ENCODE peak calls at places on chromosomes 16 and 17, in nine cellular contexts. B, M, Y, A, T, L, D, K and U are unnamed samples.

GRCh38 chr16:48353565-48354163 is 31.5 kb downstream of the SIAH1 start:
- DNase-seq in B (no peak), M (peak), Y (peak), A (peak), T (peak), L (peak), D (no peak), K (peak), U (no peak)

GRCh38 chr16:20074089-20074956 is 633 bp upstream of the GPR139 start:
- DNase-seq in B (no peak), M (no peak), Y (no peak), A (no peak), T (no peak), L (no peak), D (no peak), K (no peak), U (no peak)

GRCh38 chr16:76118344-76118743 is 158.9 kb upstream of the CNTNAP4 start:
- DNase-seq in B (no peak), M (no peak), Y (no peak), A (no peak), T (no peak), L (no peak), D (no peak), K (no peak), U (no peak)

GRCh38 chr17:4362141-4362540 is 4.3 kb downstream of the UBE2G1 start:
- DNase-seq in B (no peak), M (no peak), Y (no peak), A (no peak), T (no peak), L (no peak), D (no peak), K (peak), U (no peak)

GRCh38 chr16:66552288-66553143 is at the start of gene CKLF:
- DNase-seq in B (peak), M (peak), Y (peak), A (peak), T (peak), L (peak), D (peak), K (peak), U (no peak)

GRCh38 chr17:61393904-61394629 is 5.6 kb upstream of the TBX2 start:
- DNase-seq in B (no peak), M (no peak), Y (no peak), A (peak), T (no peak), L (peak), D (no peak), K (peak), U (no peak)

GRCh38 chr17:3557768-3558583 is at the start of gene TRPV3:
- DNase-seq in B (no peak), M (no peak), Y (no peak), A (no peak), T (peak), L (no peak), D (no peak), K (peak), U (no peak)

GRCh38 chr16:67857547-67858233 is 10.2 kb upstream of the CENPT start:
- DNase-seq in B (no peak), M (no peak), Y (peak), A (peak), T (peak), L (peak), D (peak), K (peak), U (no peak)

GRCh38 chr16:27366687-27367462 is 35.1 kb upstream of the IL21R start:
- DNase-seq in B (no peak), M (no peak), Y (no peak), A (no peak), T (no peak), L (no peak), D (no peak), K (peak), U (no peak)

GRCh38 chr17:15513058-15513858 is 45.8 kb upstream of the CDRT4 start:
- DNase-seq in B (no peak), M (no peak), Y (peak), A (peak), T (no peak), L (no peak), D (no peak), K (peak), U (no peak)

GRCh38 chr16:27398894-27399853 is 2.8 kb upstream of the IL21R start:
- DNase-seq in B (no peak), M (no peak), Y (no peak), A (no peak), T (no peak), L (no peak), D (no peak), K (no peak), U (no peak)

GRCh38 chr17:77458202-77459017 is 317.6 kb downstream of the SEC14L1 start:
- DNase-seq in B (no peak), M (no peak), Y (no peak), A (no peak), T (no peak), L (no peak), D (no peak), K (no peak), U (no peak)

GRCh38 chr17:39225974-39226683 is 384 bp upstream of the STAC2 start:
- DNase-seq in B (peak), M (peak), Y (peak), A (peak), T (peak), L (peak), D (peak), K (peak), U (no peak)

GRCh38 chr17:19333736-19334290 is 28.7 kb downstream of the B9D1 start:
- DNase-seq in B (no peak), M (no peak), Y (no peak), A (no peak), T (peak), L (no peak), D (no peak), K (no peak), U (no peak)

GRCh38 chr16:81335669-81336068 is 20.9 kb downstream of the GAN start:
- DNase-seq in B (no peak), M (no peak), Y (no peak), A (no peak), T (no peak), L (no peak), D (no peak), K (no peak), U (no peak)

GRCh38 chr17:57404073-57404472 is 147.8 kb downstream of the MSI2 start:
- DNase-seq in B (no peak), M (no peak), Y (no peak), A (no peak), T (no peak), L (no peak), D (no peak), K (no peak), U (no peak)
- TF ChIP-seq CTCF in B (peak), M (no peak), Y (no peak), A (no peak), T (peak), L (peak), D (no peak), K (no peak), U (no peak)

DNA sequence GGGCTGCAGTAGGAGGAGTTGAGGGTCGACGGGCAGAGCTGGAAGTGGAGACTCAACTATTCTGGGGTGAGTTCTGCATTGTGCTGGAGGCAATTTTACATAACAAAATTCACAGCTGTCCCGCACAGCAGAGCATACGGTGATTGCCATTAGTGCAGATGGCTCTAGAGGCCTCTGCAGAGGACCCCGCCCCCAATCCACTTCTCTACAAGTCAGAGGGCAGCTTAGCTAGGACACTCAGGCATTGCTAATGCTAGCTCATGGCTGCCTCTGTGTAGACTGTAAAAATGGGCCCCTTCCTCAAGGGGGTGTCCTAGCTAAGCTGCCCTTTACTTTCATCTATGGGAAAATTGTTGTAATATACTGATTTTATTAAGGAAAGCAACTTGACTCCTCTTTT is 18.4 kb upstream of the POLR3E start:
- DNase-seq in B (peak), M (no peak), Y (no peak), A (no peak), T (peak), L (no peak), D (no peak), K (no peak), U (no peak)
- TF ChIP-seq CTCF in B (no peak), M (no peak), Y (no peak), A (no peak), T (no peak), L (no peak), D (no peak), K (no peak), U (no peak)

GRCh38 chr17:75654176-75654575 is 12.8 kb downstream of the RECQL5 start:
- DNase-seq in B (no peak), M (no peak), Y (no peak), A (no peak), T (no peak), L (peak), D (no peak), K (peak), U (no peak)
- TF ChIP-seq CTCF in B (no peak), M (no peak), Y (no peak), A (peak), T (no peak), L (no peak), D (peak), K (no peak), U (no peak)

DNA sequence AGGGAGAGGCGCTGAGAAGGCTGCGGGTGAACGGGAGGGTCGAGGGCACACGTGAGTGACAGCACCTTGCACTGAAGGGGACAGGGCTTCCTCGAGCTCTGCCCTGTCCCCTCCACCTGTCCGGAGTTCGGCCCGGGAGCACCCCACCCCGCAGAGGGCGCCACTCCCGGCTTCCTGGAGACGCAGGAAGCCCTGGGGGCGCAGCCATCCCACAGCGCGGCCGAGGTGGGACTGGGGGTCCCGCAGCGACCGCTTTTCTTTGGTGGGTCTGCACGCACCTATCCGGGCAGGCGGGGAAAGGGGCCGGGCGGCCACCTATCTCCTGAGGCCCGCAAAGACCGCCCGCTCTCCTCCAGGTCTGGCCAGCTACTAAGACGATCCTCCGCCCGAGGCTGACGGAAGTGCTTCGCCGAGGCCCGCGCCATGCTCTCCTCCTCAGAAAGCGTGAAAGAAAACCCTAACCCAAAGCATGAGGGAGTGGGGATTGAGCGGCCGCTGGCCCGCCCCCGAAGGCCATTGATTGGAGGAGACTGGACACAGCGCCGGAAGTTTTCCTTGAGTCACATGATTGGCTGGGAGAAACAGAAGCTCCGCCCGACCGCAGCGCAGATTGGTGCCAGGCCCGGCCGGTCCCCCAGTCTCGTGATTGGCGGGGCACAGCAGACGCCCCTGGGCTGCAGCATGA is 34.4 kb downstream of the DDX19A start:
- DNase-seq in B (peak), M (peak), Y (peak), A (peak), T (peak), L (peak), D (peak), K (peak), U (peak)
- TF ChIP-seq CTCF in B (no peak), M (peak), Y (peak), A (peak), T (peak), L (peak), D (peak), K (peak), U (peak)

DNA sequence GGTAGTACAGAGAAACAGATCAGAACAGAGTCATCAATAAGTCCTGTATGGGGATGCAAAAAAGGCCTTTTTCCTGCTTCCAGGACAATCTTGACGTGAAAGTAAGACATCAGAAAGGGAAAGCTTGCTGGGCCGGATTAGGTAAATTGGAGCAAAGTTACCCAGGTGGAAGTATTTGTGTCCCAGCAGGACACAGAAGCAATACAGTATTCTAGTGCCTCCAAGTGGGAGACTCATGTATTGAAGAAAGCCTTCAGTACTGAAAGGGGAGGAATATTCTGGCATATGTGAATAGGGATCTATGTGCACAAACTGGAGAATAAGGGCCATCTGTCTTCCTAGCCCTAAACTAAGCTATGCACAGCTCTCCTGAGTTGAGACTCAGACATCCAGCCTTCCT is 327.2 kb upstream of the CDH8 start:
- DNase-seq in B (no peak), M (no peak), Y (no peak), A (no peak), T (peak), L (no peak), D (no peak), K (no peak), U (no peak)
- TF ChIP-seq CTCF in B (no peak), M (peak), Y (no peak), A (no peak), T (peak), L (no peak), D (no peak), K (no peak), U (no peak)

DNA sequence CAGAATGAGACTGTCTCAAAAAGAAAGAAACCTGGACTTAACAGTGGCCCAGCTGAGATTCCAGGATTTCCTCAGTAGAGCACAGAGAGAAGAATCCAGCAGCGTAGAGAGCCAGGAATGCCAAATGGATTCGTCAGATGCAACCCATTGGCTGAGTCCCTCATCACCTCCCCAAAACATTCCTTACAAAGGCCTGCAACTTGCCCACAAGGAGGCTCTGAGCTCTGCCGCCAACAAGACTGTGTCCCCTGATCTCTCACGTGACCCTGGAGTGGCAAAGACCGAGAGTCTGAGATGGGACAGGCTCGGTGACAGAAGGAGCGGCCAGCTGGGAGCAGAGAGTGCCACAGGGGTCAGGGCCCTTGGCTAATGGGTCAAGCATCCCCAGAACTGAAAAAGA is 6.9 kb upstream of the CHMP6 start:
- DNase-seq in B (no peak), M (no peak), Y (peak), A (peak), T (peak), L (no peak), D (no peak), K (peak), U (no peak)
- TF ChIP-seq CTCF in B (no peak), M (no peak), Y (peak), A (peak), T (peak), L (no peak), D (no peak), K (peak), U (peak)